ENCODE peak calls at places on chromosomes 5 and 9, in six cellular contexts. V is WTC11, G is fibroblast of the aortic adventitia, M is tibial nerve, E is GM10248, I is HCT116. J is an unnamed sample.

GRCh38 chr9:110316255-110316921 is 21.3 kb downstream of the TXNDC8 start:
- DNase-seq in V (no peak), G (peak; percentile 35), M (no peak), E (peak; percentile 70), I (no peak), J (no peak)

GRCh38 chr9:115524467-115525059 is 406.6 kb upstream of the TNC start:
- DNase-seq in V (no peak), G (peak; percentile 87), M (peak; percentile 60), E (peak; percentile 19), I (peak; percentile 47), J (peak; percentile 43)

GRCh38 chr5:95296291-95296690 is 11.4 kb upstream of the MCTP1 start:
- DNase-seq in V (no peak), G (no peak), M (no peak), E (no peak), I (no peak), J (no peak)

GRCh38 chr9:13128266-13128825 is 151.1 kb downstream of the MPDZ start:
- DNase-seq in V (no peak), G (peak; percentile 75), M (no peak), E (no peak), I (no peak), J (no peak)

GRCh38 chr5:90613918-90614504 is 55.4 kb downstream of the ADGRV1 start:
- DNase-seq in V (no peak), G (no peak), M (no peak), E (no peak), I (no peak), J (no peak)

GRCh38 chr9:27227192-27227591 is 69.8 kb downstream of the EQTN start:
- DNase-seq in V (no peak), G (peak; percentile 8), M (no peak), E (no peak), I (no peak), J (no peak)

GRCh38 chr9:131046581-131047202 is 37.7 kb downstream of the LAMC3 start:
- DNase-seq in V (peak; percentile 83), G (peak; percentile 59), M (peak; percentile 57), E (peak; percentile 88), I (peak; percentile 37), J (peak; percentile 58)

GRCh38 chr5:76175051-76175666 is 92.0 kb downstream of the SV2C start:
- DNase-seq in V (peak; percentile 72), G (peak; percentile 43), M (peak; percentile 18), E (peak; percentile 79), I (peak; percentile 46), J (no peak)

GRCh38 chr9:116193636-116194035 is 40.0 kb downstream of the PAPPA start:
- DNase-seq in V (no peak), G (peak; percentile 69), M (no peak), E (no peak), I (no peak), J (no peak)

GRCh38 chr5:56637321-56637920 is 177.9 kb upstream of the MAP3K1 start:
- DNase-seq in V (no peak), G (peak; percentile 44), M (no peak), E (no peak), I (no peak), J (no peak)

GRCh38 chr5:109644829-109645228 is 44.9 kb upstream of the MAN2A1 start:
- DNase-seq in V (no peak), G (no peak), M (no peak), E (no peak), I (no peak), J (no peak)

GRCh38 chr9:70480405-70480980 is 66.0 kb upstream of the KLF9 start:
- DNase-seq in V (no peak), G (peak; percentile 82), M (peak; percentile 86), E (no peak), I (no peak), J (peak; percentile 42)

GRCh38 chr9:115114084-115114483 is 3.9 kb downstream of the TNC start:
- DNase-seq in V (no peak), G (no peak), M (no peak), E (no peak), I (no peak), J (no peak)

GRCh38 chr5:54778783-54779182 is 206.6 kb downstream of the ESM1 start:
- DNase-seq in V (no peak), G (no peak), M (no peak), E (no peak), I (no peak), J (no peak)

GRCh38 chr5:102927007-102927406 is 171.9 kb downstream of the PAM start:
- DNase-seq in V (no peak), G (no peak), M (no peak), E (no peak), I (no peak), J (no peak)

GRCh38 chr9:6243746-6244145 is 28.1 kb downstream of the IL33 start:
- DNase-seq in V (no peak), G (no peak), M (no peak), E (peak; percentile 53), I (no peak), J (no peak)

GRCh38 chr9:127021664-127022337 is 100.6 kb downstream of the ANGPTL2 start:
- DNase-seq in V (no peak), G (peak; percentile 100), M (peak; percentile 88), E (no peak), I (no peak), J (peak; percentile 64)

DNA sequence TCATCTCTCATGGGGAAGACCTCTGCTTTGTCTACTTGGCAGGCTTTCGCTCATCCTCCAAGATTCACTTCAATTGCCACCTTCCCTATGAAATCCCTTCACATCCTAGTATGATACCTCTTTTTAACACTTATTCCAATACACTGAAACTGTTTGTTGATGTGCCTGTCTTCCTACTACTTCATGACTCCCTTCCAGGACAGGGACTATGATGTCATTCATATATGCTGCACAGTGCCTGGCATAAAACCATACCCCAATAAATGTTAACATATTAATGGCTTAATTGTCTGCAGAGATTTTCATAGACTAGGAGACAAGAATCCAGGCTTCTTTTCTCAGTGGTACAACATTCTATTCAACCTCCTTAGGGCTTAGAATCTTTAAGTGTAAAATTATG is 215.5 kb downstream of the ZNF608 start:
- DNase-seq in V (no peak), G (no peak), M (no peak), E (no peak), I (no peak), J (no peak)
- TF ChIP-seq CTCF in V (no peak), G (no peak), M (no peak), E (no peak), I (no peak), J (no peak)

DNA sequence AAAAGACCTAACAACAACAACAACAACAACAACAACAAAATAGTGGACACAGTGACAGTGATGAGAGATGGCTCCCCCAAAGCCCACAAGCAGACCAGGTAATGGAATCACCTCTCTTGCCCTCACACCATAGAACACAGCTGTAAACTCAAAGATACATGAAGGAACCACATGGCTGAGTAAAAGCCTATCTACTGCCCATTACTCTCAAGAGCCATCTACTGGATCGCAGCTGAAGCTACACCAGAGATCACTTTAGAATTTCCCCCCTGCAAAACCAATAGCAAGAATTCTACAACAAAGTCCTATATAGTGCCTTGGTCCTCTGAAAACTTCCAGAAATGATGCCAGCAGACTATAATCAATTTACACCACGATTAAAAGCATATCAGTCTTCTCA is 1537.6 kb upstream of the CDH9 start:
- DNase-seq in V (no peak), G (peak; percentile 1), M (no peak), E (no peak), I (no peak), J (no peak)
- TF ChIP-seq CTCF in V (no peak), G (peak; percentile 20), M (no peak), E (no peak), I (no peak), J (no peak)

GRCh38 chr9:133403766-133404439 is 13.9 kb downstream of the REXO4 start:
- DNase-seq in V (peak; percentile 72), G (no peak), M (no peak), E (peak; percentile 49), I (peak; percentile 65), J (no peak)
- TF ChIP-seq CTCF in V (peak; percentile 64), G (peak; percentile 55), M (peak; percentile 46), E (peak; percentile 48), I (peak; percentile 96), J (peak; percentile 43)

GRCh38 chr5:31889131-31889561 is 250.2 kb downstream of the PDZD2 start:
- DNase-seq in V (no peak), G (no peak), M (no peak), E (no peak), I (no peak), J (no peak)
- TF ChIP-seq CTCF in V (no peak), G (no peak), M (no peak), E (no peak), I (no peak), J (no peak)

J was measured in mesothelial cell of epicardium.